ENCODE peak calls at places on chromosomes 6 and 20, in seven cellular contexts. I is DND-41; B is effector memory CD8-positive, alpha-beta T cell; J is naive thymus-derived CD8-positive, alpha-beta T cell; Z is gastroesophageal sphincter; H is heart left ventricle; W is gastrocnemius medialis. E is an unnamed sample.

GRCh38 chr6:147417954-147418353 is 90.5 kb upstream of the SAMD5 start:
- ATAC-seq in I (no peak), B (no peak), J (no peak), Z (no peak), H (no peak), W (no peak), E (no peak)

GRCh38 chr6:85126448-85127178 is 323.3 kb upstream of the NT5E start:
- ATAC-seq in I (peak; percentile 84), B (no peak), J (no peak), Z (peak; percentile 46), H (peak; percentile 31), W (no peak), E (no peak)

GRCh38 chr6:165663283-165663735 is 268 bp upstream of the PDE10A start:
- ATAC-seq in I (no peak), B (no peak), J (no peak), Z (peak; percentile 9), H (peak; percentile 44), W (peak; percentile 19), E (no peak)

GRCh38 chr20:34675993-34676641 is 775 bp downstream of the PIGU start:
- ATAC-seq in I (no peak), B (no peak), J (no peak), Z (no peak), H (no peak), W (no peak), E (no peak)

GRCh38 chr6:38346291-38347079 is 293.2 kb downstream of the BTBD9 start:
- ATAC-seq in I (no peak), B (no peak), J (no peak), Z (no peak), H (no peak), W (no peak), E (no peak)

GRCh38 chr6:5674723-5675122 is 332.0 kb downstream of the NRN1 start:
- ATAC-seq in I (no peak), B (no peak), J (no peak), Z (no peak), H (no peak), W (no peak), E (no peak)

GRCh38 chr6:12886961-12887775 is 170.6 kb downstream of the PHACTR1 start:
- ATAC-seq in I (no peak), B (no peak), J (no peak), Z (no peak), H (peak; percentile 41), W (no peak), E (no peak)

GRCh38 chr6:170463101-170463721 is 89.9 kb downstream of the PSMB1 start:
- ATAC-seq in I (no peak), B (no peak), J (no peak), Z (no peak), H (peak; percentile 58), W (no peak), E (no peak)

GRCh38 chr20:62238569-62239277 is 402 bp downstream of the OSBPL2 start:
- ATAC-seq in I (no peak), B (no peak), J (peak; percentile 3), Z (no peak), H (no peak), W (peak; percentile 15), E (no peak)

GRCh38 chr20:24579475-24579874 is 110.0 kb downstream of the SYNDIG1 start:
- ATAC-seq in I (no peak), B (no peak), J (no peak), Z (no peak), H (no peak), W (no peak), E (no peak)

GRCh38 chr6:28490191-28490890 is 25.3 kb downstream of the GPX6 start:
- ATAC-seq in I (no peak), B (no peak), J (peak; percentile 51), Z (peak; percentile 28), H (peak; percentile 51), W (no peak), E (peak; percentile 24)

GRCh38 chr6:3419624-3420272 is 37.1 kb downstream of the SLC22A23 start:
- ATAC-seq in I (no peak), B (no peak), J (no peak), Z (no peak), H (peak; percentile 76), W (peak; percentile 92), E (peak; percentile 47)

GRCh38 chr6:150175611-150176151 is 32.8 kb downstream of the PPP1R14C start:
- ATAC-seq in I (no peak), B (no peak), J (no peak), Z (no peak), H (no peak), W (peak; percentile 88), E (no peak)

GRCh38 chr6:20084411-20084810 is 127.9 kb downstream of the MBOAT1 start:
- ATAC-seq in I (no peak), B (no peak), J (no peak), Z (no peak), H (no peak), W (no peak), E (no peak)

GRCh38 chr6:27867051-27867940 is 44.9 kb downstream of the OR2B2 start:
- ATAC-seq in I (peak; percentile 34), B (peak; percentile 24), J (peak; percentile 19), Z (no peak), H (peak; percentile 38), W (no peak), E (peak; percentile 47)

GRCh38 chr20:34604980-34605788 is 46.7 kb downstream of the MAP1LC3A start:
- ATAC-seq in I (peak; percentile 35), B (no peak), J (no peak), Z (peak; percentile 58), H (peak; percentile 69), W (no peak), E (no peak)

GRCh38 chr6:37492236-37493046 is 7.3 kb downstream of the CCDC167 start:
- ATAC-seq in I (no peak), B (no peak), J (no peak), Z (no peak), H (no peak), W (no peak), E (no peak)

GRCh38 chr6:117497237-117497636 is 14.8 kb downstream of the DCBLD1 start:
- ATAC-seq in I (no peak), B (no peak), J (no peak), Z (no peak), H (no peak), W (no peak), E (no peak)

GRCh38 chr20:11229772-11230171 is 556.0 kb upstream of the JAG1 start:
- ATAC-seq in I (no peak), B (no peak), J (no peak), Z (peak; percentile 71), H (peak; percentile 94), W (peak; percentile 33), E (no peak)

GRCh38 chr6:166167801-166168615 is at the start of gene TBXT:
- ATAC-seq in I (no peak), B (no peak), J (no peak), Z (no peak), H (no peak), W (no peak), E (no peak)

GRCh38 chr6:130993292-130993765 is 69.7 kb downstream of the EPB41L2 start:
- ATAC-seq in I (no peak), B (no peak), J (no peak), Z (no peak), H (no peak), W (no peak), E (no peak)

GRCh38 chr6:129140571-129140970 is 257.6 kb downstream of the LAMA2 start:
- ATAC-seq in I (no peak), B (no peak), J (no peak), Z (peak; percentile 59), H (peak; percentile 65), W (peak; percentile 37), E (no peak)

GRCh38 chr6:48135352-48136084 is 24.5 kb upstream of the PTCHD4 start:
- ATAC-seq in I (no peak), B (no peak), J (no peak), Z (no peak), H (no peak), W (no peak), E (no peak)

GRCh38 chr6:34656378-34657036 is 40.1 kb downstream of the ILRUN start:
- ATAC-seq in I (peak; percentile 82), B (peak; percentile 69), J (peak; percentile 69), Z (no peak), H (peak; percentile 61), W (peak; percentile 82), E (peak; percentile 91)

GRCh38 chr20:5509803-5510202 is 193.0 kb upstream of the PROKR2 start:
- ATAC-seq in I (no peak), B (no peak), J (no peak), Z (no peak), H (no peak), W (no peak), E (no peak)

E was measured in activated T-helper 17 cell treated with anti-CD3 and anti-CD28 coated beads, Interleukin-2, amount 50 U/mL, for 72 hours.